ENCODE peak calls at places on chromosomes 4 and X, in five cellular contexts. C, Q, X, A and Z are unnamed samples.

GRCh38 chr4:66465111-66465510 is 794.8 kb upstream of the EPHA5 start:
- DNase-seq in C (no peak), Q (no peak), X (peak), A (no peak), Z (peak)

GRCh38 chr4:156779046-156779445 is 192.6 kb downstream of the PDGFC start:
- DNase-seq in C (no peak), Q (no peak), X (peak), A (no peak), Z (no peak)

GRCh38 chr4:4627111-4627510 is 85.3 kb upstream of the STX18 start:
- DNase-seq in C (no peak), Q (no peak), X (no peak), A (peak), Z (no peak)

GRCh38 chr4:168071304-168071703 is 21.0 kb upstream of the ANXA10 start:
- DNase-seq in C (no peak), Q (no peak), X (peak), A (no peak), Z (no peak)

GRCh38 chr4:112973897-112974296 is 75.6 kb upstream of the ANK2 start:
- DNase-seq in C (no peak), Q (no peak), X (no peak), A (no peak), Z (no peak)

GRCh38 chrX:15946783-15947550 is 92.4 kb upstream of the AP1S2 start:
- DNase-seq in C (no peak), Q (no peak), X (peak), A (no peak), Z (peak)

GRCh38 chr4:38223801-38224236 is 263.6 kb downstream of the PTTG2 start:
- DNase-seq in C (no peak), Q (no peak), X (no peak), A (no peak), Z (no peak)

GRCh38 chr4:88531549-88531948 is 8.0 kb upstream of the PYURF start:
- DNase-seq in C (no peak), Q (no peak), X (no peak), A (no peak), Z (no peak)

GRCh38 chr4:43339435-43339834 is 446.9 kb downstream of the GRXCR1 start:
- DNase-seq in C (no peak), Q (no peak), X (peak), A (no peak), Z (peak)

GRCh38 chr4:158450741-158451140 is 70.9 kb upstream of the RXFP1 start:
- DNase-seq in C (no peak), Q (no peak), X (no peak), A (no peak), Z (no peak)

GRCh38 chr4:174119818-174120217 is 163.6 kb downstream of the FBXO8 start:
- DNase-seq in C (no peak), Q (no peak), X (no peak), A (peak), Z (no peak)

GRCh38 chrX:39815621-39816020 is 282.1 kb downstream of the BCOR start:
- DNase-seq in C (no peak), Q (no peak), X (peak), A (no peak), Z (no peak)

GRCh38 chrX:39818750-39819149 is 279.0 kb downstream of the BCOR start:
- DNase-seq in C (no peak), Q (no peak), X (no peak), A (no peak), Z (no peak)

GRCh38 chrX:39819921-39820849 is 277.6 kb downstream of the BCOR start:
- DNase-seq in C (no peak), Q (no peak), X (no peak), A (peak), Z (no peak)

GRCh38 chrX:39816871-39817731 is 280.7 kb downstream of the BCOR start:
- DNase-seq in C (no peak), Q (no peak), X (peak), A (peak), Z (no peak)

DNA sequence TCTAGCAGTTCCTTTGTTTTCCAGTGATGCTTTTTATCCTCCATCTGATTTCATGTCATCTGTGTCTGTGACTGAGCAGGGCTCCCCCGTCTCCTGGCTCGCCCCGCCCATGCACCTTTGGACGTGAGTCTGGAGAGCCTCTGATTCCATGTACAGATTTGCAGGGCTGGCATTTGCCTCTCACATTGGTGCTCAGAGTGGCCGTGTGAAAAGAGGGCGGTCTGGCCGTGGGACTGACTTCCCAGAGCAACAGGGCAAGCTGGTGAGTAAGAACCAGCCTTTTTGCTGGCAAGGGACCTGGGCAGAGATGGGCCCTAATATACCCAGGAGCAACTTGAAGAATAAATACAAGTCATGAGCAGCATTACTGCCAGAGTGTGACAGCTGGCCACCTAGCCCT is 279.7 kb downstream of the BCOR start:
- DNase-seq in C (no peak), Q (no peak), X (no peak), A (no peak), Z (no peak)
- H3K27ac ChIP-seq in C (no peak), Q (no peak), X (no peak), A (no peak), Z (no peak)

GRCh38 chr4:145776208-145776607 is 96.3 kb downstream of the C4orf51 start:
- DNase-seq in C (no peak), Q (no peak), X (no peak), A (no peak), Z (no peak)

GRCh38 chr4:145774473-145774872 is 94.5 kb downstream of the C4orf51 start:
- DNase-seq in C (no peak), Q (no peak), X (no peak), A (no peak), Z (no peak)

GRCh38 chr4:145772347-145772746 is 92.4 kb downstream of the C4orf51 start:
- DNase-seq in C (no peak), Q (no peak), X (no peak), A (no peak), Z (no peak)

GRCh38 chr4:145773581-145774234 is 93.8 kb downstream of the C4orf51 start:
- DNase-seq in C (no peak), Q (no peak), X (peak), A (no peak), Z (no peak)

DNA sequence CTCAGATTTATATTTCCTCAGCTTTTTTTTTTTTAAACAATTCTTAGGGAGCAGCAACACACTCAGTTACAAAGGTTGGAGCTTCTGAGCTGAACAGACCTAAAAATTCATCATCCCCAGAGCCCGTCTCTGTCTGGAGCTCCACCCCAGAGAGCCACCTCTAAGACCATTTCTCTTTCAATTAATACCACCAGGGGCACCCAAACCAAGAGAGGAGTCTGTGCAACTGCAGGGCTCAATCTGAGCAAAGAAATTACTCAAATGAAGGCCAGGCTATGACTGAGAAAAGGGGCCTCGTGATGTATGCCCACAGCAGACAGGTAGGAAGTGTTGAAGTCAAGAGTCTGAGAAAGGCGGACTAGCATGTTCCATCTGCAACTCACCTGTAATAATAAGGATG is 95.5 kb downstream of the C4orf51 start:
- DNase-seq in C (no peak), Q (no peak), X (no peak), A (no peak), Z (no peak)
- TF ChIP-seq CTCF in C (no peak), Q (no peak), X (no peak), A (no peak), Z (no peak)

GRCh38 chr4:184644553-184645307 is 4.5 kb downstream of the CASP3 start:
- DNase-seq in C (no peak), Q (no peak), X (peak), A (no peak), Z (no peak)
- H3K27ac ChIP-seq in C (no peak), Q (peak), X (no peak), A (no peak), Z (no peak)

GRCh38 chr4:147678796-147679549 is 5.0 kb downstream of the PRMT9 start:
- DNase-seq in C (no peak), Q (no peak), X (peak), A (no peak), Z (no peak)
- TF ChIP-seq CTCF in C (no peak), Q (no peak), X (no peak), A (peak), Z (no peak)

GRCh38 chr4:122909683-122910082 is 12.7 kb downstream of the NUDT6 start:
- DNase-seq in C (no peak), Q (no peak), X (no peak), A (no peak), Z (no peak)

GRCh38 chr4:122911588-122911987 is 10.8 kb downstream of the NUDT6 start:
- DNase-seq in C (no peak), Q (no peak), X (peak), A (no peak), Z (no peak)

GRCh38 chr4:122914938-122915337 is 7.5 kb downstream of the NUDT6 start:
- DNase-seq in C (no peak), Q (no peak), X (peak), A (no peak), Z (no peak)

GRCh38 chr4:122914292-122914904 is 8.0 kb downstream of the NUDT6 start:
- DNase-seq in C (no peak), Q (no peak), X (peak), A (no peak), Z (no peak)

DNA sequence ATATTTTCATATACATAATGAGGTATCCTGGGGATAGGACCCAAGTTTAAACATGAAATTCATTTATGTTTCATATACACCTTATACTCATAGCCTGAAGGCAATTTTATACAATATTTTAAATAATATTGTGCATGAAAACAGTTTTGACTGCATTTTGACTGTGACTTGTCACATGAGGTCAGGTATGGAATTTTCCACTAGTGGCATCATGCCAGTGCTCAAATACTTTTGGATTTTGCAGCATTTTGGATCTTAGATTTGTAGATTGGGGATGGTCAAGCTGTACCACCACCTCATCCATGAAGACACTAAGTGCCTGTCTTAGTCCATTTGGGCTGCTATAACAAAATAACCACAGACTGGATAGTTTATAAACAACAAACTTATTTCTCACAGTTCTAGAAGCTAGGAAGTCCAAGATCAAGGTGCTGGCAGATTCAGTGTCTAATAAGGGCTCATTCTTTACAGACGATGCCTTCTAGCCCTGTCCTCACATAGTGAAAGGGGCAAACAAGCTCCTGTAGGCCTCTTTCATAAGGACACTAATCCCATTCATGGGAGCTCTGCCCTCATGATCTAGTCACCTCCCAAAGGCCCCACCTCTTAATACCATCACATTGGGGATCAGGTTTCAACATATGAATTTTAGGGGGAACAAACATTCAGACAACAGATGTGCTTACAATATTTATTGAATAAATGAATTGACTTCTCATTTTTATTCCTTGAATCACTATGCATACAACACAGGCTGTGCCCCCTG is 9.4 kb downstream of the NUDT6 start:
- DNase-seq in C (no peak), Q (no peak), X (no peak), A (no peak), Z (no peak)
- H3K27ac ChIP-seq in C (no peak), Q (no peak), X (no peak), A (no peak), Z (no peak)

DNA sequence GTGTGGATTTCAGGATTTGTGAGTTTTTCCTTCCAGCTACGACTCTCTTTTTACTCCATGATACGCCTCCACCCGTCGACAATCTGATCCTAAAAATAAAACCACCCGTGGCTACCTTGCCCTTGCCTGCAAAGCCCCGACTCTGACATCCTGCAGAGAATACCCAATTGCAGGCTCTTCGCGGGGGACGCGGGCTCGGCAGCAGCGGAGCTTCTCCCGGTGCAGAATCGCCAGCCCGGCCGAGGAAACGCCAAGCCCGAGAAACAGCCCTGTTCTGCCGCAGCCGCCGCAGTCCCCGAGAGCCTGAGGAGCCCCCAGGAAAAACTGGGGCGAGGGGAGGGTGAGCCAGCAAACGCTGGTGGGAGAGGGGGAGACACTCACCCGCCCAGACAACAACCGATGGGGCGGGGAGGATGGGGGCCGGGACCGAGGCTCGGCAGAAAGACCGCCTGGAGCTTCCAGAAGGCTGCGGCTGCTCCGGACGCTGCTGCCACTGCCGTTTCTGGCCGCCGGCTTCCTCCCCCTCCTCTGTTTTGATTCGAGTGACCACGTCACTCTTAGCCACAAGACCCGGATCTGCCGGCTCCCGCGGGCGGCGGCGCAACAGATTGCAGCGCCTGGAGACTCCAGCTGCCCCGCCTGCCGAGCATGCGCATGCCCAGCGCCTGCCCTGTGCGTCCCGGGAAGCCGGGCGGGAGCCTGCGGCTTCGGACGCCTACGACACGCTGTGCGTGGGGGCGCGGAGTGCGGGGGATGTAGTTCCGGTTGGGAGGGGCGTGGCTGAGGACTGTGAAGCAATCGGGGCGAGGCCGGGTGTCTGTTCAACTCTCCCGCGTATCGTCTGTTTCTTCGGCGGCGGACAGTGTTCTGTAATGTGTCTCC is at the start of gene SMIM14:
- DNase-seq in C (peak), Q (peak), X (peak), A (peak), Z (peak)
- TF ChIP-seq CTCF in C (no peak), Q (peak), X (no peak), A (no peak), Z (no peak)

DNA sequence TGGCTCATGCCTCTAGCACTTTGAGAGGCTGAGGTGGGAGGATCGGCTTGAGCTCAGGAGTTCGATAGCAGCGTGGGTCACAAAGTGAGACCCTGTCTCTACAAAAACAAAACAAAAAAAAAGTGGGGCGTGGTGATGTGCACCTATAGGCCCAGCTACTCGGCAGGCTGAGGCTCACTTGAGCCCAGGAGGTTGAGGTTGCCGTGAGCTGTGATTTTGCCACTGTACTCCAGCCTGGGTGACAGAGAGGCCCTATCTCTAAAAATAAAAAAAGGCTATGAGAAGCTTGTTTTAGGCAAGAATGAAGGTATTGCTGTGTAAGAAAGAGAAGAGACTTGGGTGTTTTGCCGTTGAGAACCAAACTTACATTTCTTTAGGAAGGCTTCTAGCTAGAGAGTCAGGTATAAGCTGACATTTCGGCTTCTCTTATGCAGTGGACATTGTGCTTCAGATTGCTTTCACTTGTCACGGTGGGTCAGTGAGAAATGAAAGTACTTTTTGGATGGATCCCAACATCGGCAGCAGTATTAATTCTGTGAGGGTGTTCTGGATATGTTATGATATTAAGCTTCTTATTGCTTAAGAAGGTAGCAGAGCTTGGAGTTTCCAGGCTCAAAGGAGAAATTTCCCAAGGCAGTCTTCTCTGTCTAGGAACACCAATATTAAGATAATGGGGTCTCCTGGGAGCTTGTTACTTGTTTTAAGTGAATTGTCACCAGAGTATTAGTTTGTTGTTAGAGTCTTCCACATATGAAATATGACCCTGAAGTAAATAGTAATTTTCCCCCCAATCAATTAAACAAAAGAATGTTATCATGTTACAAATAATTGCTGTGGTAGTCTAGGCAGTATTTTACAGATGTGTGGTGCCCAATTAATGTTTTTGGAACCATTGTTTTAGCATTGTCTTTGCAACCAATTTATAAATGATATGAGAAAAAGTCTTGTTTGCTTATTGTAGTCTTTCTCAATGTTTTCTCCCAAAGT is 17.6 kb downstream of the TMEM131L start:
- DNase-seq in C (no peak), Q (no peak), X (no peak), A (no peak), Z (no peak)
- H3K27ac ChIP-seq in C (peak), Q (peak), X (no peak), A (no peak), Z (no peak)

DNA sequence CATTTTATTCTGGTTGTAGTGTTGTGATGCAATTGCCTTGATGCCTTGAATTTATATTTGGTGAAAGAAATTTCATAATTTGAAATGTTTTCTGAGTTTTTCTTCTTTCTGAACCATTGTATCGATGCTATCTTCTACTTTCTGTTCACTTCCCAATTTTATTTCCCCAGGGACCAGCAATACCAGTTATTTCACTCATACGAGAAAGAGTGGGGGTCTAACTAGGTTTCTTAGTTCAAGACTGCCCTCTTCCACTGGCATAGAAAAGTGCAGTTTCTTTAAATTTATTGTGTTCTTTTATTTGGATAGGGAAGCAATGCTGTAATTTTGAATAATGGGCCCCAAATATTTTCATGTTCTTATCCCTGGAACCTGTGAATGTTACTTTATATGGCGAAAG is 544.0 kb upstream of the ADGRL3 start:
- DNase-seq in C (no peak), Q (no peak), X (no peak), A (no peak), Z (no peak)
- TF ChIP-seq CTCF in C (no peak), Q (no peak), X (peak), A (peak), Z (no peak)

DNA sequence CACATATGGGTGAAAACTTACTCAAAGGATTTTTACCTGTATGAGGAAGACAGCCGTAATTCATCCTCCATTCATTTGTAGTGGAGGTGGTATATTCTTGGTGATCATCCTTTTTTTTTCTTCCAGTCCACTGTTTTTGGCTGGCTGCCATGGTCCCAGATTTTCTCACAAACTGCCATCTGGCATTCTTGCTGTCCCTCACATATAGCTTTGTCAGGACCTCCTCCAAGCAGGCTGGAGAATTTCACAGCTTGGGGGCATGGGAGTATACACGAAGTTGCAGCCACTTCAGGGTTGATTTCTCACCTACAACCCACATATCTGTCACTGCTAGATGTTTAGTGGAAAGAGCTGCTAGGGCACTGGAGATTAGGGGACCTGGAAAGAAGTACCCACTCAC is 401.0 kb downstream of the IL1RAPL1 start:
- DNase-seq in C (no peak), Q (no peak), X (no peak), A (no peak), Z (no peak)
- H3K27ac ChIP-seq in C (no peak), Q (no peak), X (no peak), A (no peak), Z (no peak)